ENCODE peak calls at places on chromosome 7, in four cellular contexts. E is K562, W is HepG2, B is GM12878. R is an unnamed sample.

GRCh38 chr7:94394399-94395140 is at the start of gene COL1A2:
- DNase-seq in W (no peak), B (no peak), E (peak; percentile 16), R (peak; percentile 30)

GRCh38 chr7:157458254-157458633 is 121.4 kb downstream of the DNAJB6 start:
- DNase-seq in E (no peak), W (no peak), B (no peak), R (no peak)

GRCh38 chr7:151085329-151085690 is 965 bp upstream of the AGAP3 start:
- DNase-seq in W (no peak), E (peak; percentile 50), B (no peak), R (no peak)

GRCh38 chr7:151759591-151760042 is 117.3 kb downstream of the PRKAG2 start:
- DNase-seq in W (peak; percentile 56), B (no peak), E (peak; percentile 82), R (peak; percentile 92)

GRCh38 chr7:24659505-24659904 is 86.3 kb downstream of the PALS2 start:
- DNase-seq in W (no peak), E (no peak), B (peak; percentile 27), R (no peak)

GRCh38 chr7:32533313-32534024 is 38.2 kb downstream of the AVL9 start:
- DNase-seq in E (no peak), B (no peak), W (no peak), R (no peak)

GRCh38 chr7:75727881-75728592 is 10.7 kb downstream of the HIP1 start:
- DNase-seq in W (peak; percentile 91), E (no peak), B (no peak), R (no peak)

GRCh38 chr7:82810558-82811259 is 352.0 kb downstream of the PCLO start:
- DNase-seq in W (peak; percentile 18), B (no peak), E (peak; percentile 7), R (peak; percentile 67)

GRCh38 chr7:32518534-32519140 is 23.3 kb downstream of the AVL9 start:
- DNase-seq in W (peak; percentile 41), B (no peak), E (no peak), R (no peak)

GRCh38 chr7:100057006-100057405 is 7.4 kb downstream of the ZSCAN21 start:
- DNase-seq in E (no peak), W (no peak), B (no peak), R (no peak)

GRCh38 chr7:102914585-102914984 is 1.8 kb downstream of the LRRC17 start:
- DNase-seq in B (no peak), W (no peak), E (no peak), R (no peak)

GRCh38 chr7:102908676-102909075 is 4.1 kb upstream of the LRRC17 start:
- DNase-seq in B (no peak), E (no peak), W (no peak), R (no peak)

GRCh38 chr7:102916426-102916825 is 3.6 kb downstream of the LRRC17 start:
- DNase-seq in E (no peak), W (no peak), B (no peak), R (no peak)

GRCh38 chr7:102913846-102914245 is 1.0 kb downstream of the LRRC17 start:
- DNase-seq in B (no peak), E (no peak), W (no peak), R (no peak)

GRCh38 chr7:102912742-102913141 is at the start of gene LRRC17:
- DNase-seq in W (no peak), E (no peak), B (no peak), R (no peak)
- H3K4me3 ChIP-seq in W (no peak within 1 kb of the TSS), E (no peak within 1 kb of the TSS), B (no peak within 1 kb of the TSS), R (peak within 1 kb of the TSS; percentile 48)

GRCh38 chr7:2211926-2212325 is 20.8 kb downstream of the MAD1L1 start:
- DNase-seq in W (no peak), E (no peak), B (no peak), R (no peak)

GRCh38 chr7:2215851-2216250 is 16.9 kb downstream of the MAD1L1 start:
- DNase-seq in W (no peak), B (no peak), E (no peak), R (no peak)

GRCh38 chr7:2212906-2213305 is 19.8 kb downstream of the MAD1L1 start:
- DNase-seq in W (no peak), E (no peak), B (no peak), R (no peak)

GRCh38 chr7:2214636-2215035 is 18.1 kb downstream of the MAD1L1 start:
- DNase-seq in B (no peak), E (no peak), W (no peak), R (no peak)

DNA sequence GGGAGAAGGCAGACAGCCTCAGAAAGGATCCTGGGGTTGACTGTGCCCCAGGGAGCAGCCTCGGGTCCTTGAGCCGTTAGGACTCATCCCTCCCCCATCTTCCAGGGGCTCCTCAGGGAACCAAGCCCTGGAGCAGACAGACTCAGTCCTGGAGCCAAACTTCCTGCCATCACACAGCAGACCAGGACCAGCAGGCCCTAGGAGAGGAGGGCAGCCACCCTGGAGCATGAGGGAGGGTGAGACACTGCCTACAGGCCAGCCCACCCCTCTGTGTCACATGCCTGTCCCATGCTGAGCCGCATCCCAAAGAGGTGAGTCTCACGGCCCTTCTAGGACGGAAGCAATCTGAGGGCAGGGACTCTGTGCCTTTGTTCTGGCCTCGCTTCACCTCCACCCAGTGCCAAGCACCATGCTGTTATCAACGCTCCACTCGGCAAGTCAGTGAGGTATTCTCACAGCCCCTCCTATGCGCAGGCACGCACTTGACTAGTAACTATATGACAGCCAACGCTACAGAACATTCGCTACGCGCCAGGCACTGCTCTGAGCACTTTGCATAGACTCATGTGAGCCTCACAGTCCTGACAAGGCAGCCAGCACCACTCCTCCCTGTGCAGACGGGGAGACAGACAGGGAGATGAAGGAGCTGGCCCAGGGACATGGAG is 19.1 kb downstream of the MAD1L1 start:
- DNase-seq in E (no peak), B (no peak), W (no peak), R (no peak)
- TF ChIP-seq NFIC in E (no peak), B (no peak), W (no peak), R (no peak)

GRCh38 chr7:113086928-113087277 is 276 bp upstream of the GPR85 start:
- DNase-seq in W (no peak), B (no peak), E (no peak), R (no peak)
- H3K4me3 ChIP-seq in W (no peak overlapping the region), B (no peak overlapping the region), E (peak overlapping the region; percentile 49), R (peak overlapping the region; percentile 86)

GRCh38 chr7:130397472-130397871 is 17.2 kb downstream of the CPA1 start:
- DNase-seq in W (no peak), E (no peak), B (no peak), R (peak; percentile 48)
- TF ChIP-seq NFIC in W (no peak), E (no peak), B (no peak), R (no peak)

GRCh38 chr7:30916255-30916654 is 4.6 kb downstream of the AQP1 start:
- DNase-seq in B (no peak), E (no peak), W (no peak), R (no peak)
- H3K4me3 ChIP-seq in B (no peak overlapping the region), E (no peak overlapping the region), W (no peak overlapping the region), R (no peak overlapping the region)

GRCh38 chr7:130201796-130202195 is 3.4 kb downstream of the TMEM209 start:
- DNase-seq in W (no peak), E (peak; percentile 78), B (no peak), R (no peak)
- TF ChIP-seq NFIC in W (no peak), E (peak; percentile 97), B (no peak), R (no peak)

DNA sequence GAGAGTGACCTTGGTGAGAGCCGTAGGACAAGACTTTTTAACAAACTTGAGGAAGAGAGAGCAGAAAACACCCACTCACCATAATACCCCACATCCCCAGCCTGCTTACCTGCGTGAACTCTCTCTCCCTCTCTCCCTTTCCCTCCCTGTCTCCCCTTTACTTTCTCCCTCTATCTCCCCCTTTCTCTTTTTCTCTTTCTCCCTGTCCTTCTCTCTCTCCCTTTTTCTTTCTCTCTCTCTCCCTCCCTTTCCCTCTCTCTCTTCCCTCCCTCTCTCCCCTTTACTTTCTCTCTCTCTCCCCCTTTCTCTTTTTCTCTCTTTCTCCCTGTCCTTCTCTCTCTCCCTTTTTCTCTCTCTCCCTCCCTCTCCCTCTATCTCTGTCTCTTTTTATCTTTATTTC is 464.0 kb upstream of the AUTS2 start:
- DNase-seq in E (no peak), W (no peak), B (no peak), R (no peak)
- H3K4me3 ChIP-seq in E (no peak overlapping the region), W (no peak overlapping the region), B (no peak overlapping the region), R (no peak overlapping the region)

GRCh38 chr7:155336812-155337602 is 39.3 kb downstream of the INSIG1 start:
- DNase-seq in W (no peak), E (no peak), B (no peak), R (no peak)

GRCh38 chr7:155329225-155329624 is 31.5 kb downstream of the INSIG1 start:
- DNase-seq in E (no peak), W (no peak), B (no peak), R (no peak)

GRCh38 chr7:155337946-155338631 is 40.4 kb downstream of the INSIG1 start:
- DNase-seq in B (no peak), W (no peak), E (no peak), R (no peak)

GRCh38 chr7:155338632-155339320 is 41.1 kb downstream of the INSIG1 start:
- DNase-seq in B (no peak), E (no peak), W (no peak), R (no peak)

GRCh38 chr7:155333346-155334234 is 35.9 kb downstream of the INSIG1 start:
- DNase-seq in W (no peak), E (no peak), B (no peak), R (no peak)
- TF ChIP-seq NFIC in W (no peak), E (no peak), B (no peak), R (no peak)

R was measured in SK-N-SH.